ENCODE peak calls at places on chromosome 18, in four cellular contexts. D, P, R and C are unnamed samples. For H3K9me3, the result is how much of the 10 kb centered on the place peaks cover.

GRCh38 chr18:61466736-61467135 is 133.5 kb downstream of the CDH20 start:
- DNase-seq in D (no peak), P (no peak), R (no peak), C (no peak)

GRCh38 chr18:79388043-79388442 is 7.7 kb upstream of the NFATC1 start:
- DNase-seq in D (no peak), P (no peak), R (no peak), C (no peak)

GRCh38 chr18:45650321-45650720 is 35.0 kb downstream of the SLC14A2 start:
- DNase-seq in D (no peak), P (no peak), R (no peak), C (no peak)

GRCh38 chr18:30971338-30971956 is 71.1 kb downstream of the DSC3 start:
- DNase-seq in D (peak), P (peak), R (no peak), C (no peak)

GRCh38 chr18:11019295-11019694 is 130.1 kb downstream of the PIEZO2 start:
- DNase-seq in D (no peak), P (no peak), R (no peak), C (no peak)

GRCh38 chr18:45684341-45685115 is 39.5 kb upstream of the SLC14A1 start:
- DNase-seq in D (no peak), P (no peak), R (no peak), C (no peak)

GRCh38 chr18:48607049-48607984 is 68.5 kb downstream of the CTIF start:
- DNase-seq in D (no peak), P (no peak), R (peak), C (no peak)

GRCh38 chr18:12742453-12742852 is 39.6 kb downstream of the PSMG2 start:
- DNase-seq in D (no peak), P (peak), R (peak), C (no peak)

GRCh38 chr18:54958711-54959625 is at the start of gene CCDC68:
- DNase-seq in D (peak), P (peak), R (no peak), C (no peak)

GRCh38 chr18:22983175-22983574 is 50.0 kb downstream of the RBBP8 start:
- DNase-seq in D (peak), P (peak), R (peak), C (no peak)

GRCh38 chr18:21218862-21219261 is 23.2 kb upstream of the GREB1L start:
- DNase-seq in D (no peak), P (no peak), R (no peak), C (no peak)

GRCh38 chr18:78721281-78721949 is 258.2 kb upstream of the SALL3 start:
- DNase-seq in D (no peak), P (no peak), R (no peak), C (no peak)

GRCh38 chr18:63907649-63908048 is at the start of gene SERPINB10:
- DNase-seq in D (no peak), P (no peak), R (no peak), C (no peak)

GRCh38 chr18:28357785-28358401 is 181.0 kb upstream of the CDH2 start:
- DNase-seq in D (no peak), P (peak), R (no peak), C (peak)

GRCh38 chr18:11149441-11150270 is at the start of gene PIEZO2:
- DNase-seq in D (peak), P (no peak), R (no peak), C (peak)

GRCh38 chr18:43893001-43893637 is 615.8 kb upstream of the SYT4 start:
- DNase-seq in D (no peak), P (peak), R (peak), C (no peak)

GRCh38 chr18:48874233-48874632 is 76.5 kb downstream of the SMAD7 start:
- DNase-seq in D (no peak), P (no peak), R (no peak), C (no peak)

GRCh38 chr18:79911871-79912270 is 39.6 kb downstream of the SLC66A2 start:
- DNase-seq in D (no peak), P (no peak), R (no peak), C (no peak)

GRCh38 chr18:45155526-45155925 is 459.8 kb upstream of the SLC14A2 start:
- DNase-seq in D (no peak), P (peak), R (no peak), C (no peak)

GRCh38 chr18:68549257-68549871 is 165.5 kb downstream of the TMX3 start:
- DNase-seq in D (no peak), P (peak), R (peak), C (no peak)

GRCh38 chr18:47262397-47263196 is 11.1 kb upstream of the SKOR2 start:
- DNase-seq in D (no peak), P (no peak), R (no peak), C (no peak)

GRCh38 chr18:51012441-51012840 is 17.6 kb upstream of the SMAD4 start:
- DNase-seq in D (no peak), P (no peak), R (no peak), C (no peak)

GRCh38 chr18:62999392-62999791 is 284.1 kb downstream of the PHLPP1 start:
- DNase-seq in D (no peak), P (peak), R (no peak), C (no peak)

GRCh38 chr18:63319383-63320040 is at the start of gene BCL2:
- DNase-seq in D (no peak), P (peak), R (no peak), C (peak)

GRCh38 chr18:50297621-50298442 is 10.3 kb upstream of the CXXC1 start:
- DNase-seq in D (no peak), P (no peak), R (no peak), C (peak)

GRCh38 chr18:38575648-38576047 is 1010.0 kb upstream of the CELF4 start:
- DNase-seq in D (no peak), P (no peak), R (no peak), C (no peak)

GRCh38 chr18:33560686-33561370 is 17.2 kb upstream of the ASXL3 start:
- DNase-seq in D (no peak), P (no peak), R (no peak), C (peak)

GRCh38 chr18:48123324-48123723 is 192.9 kb upstream of the SMAD2 start:
- DNase-seq in D (no peak), P (no peak), R (no peak), C (no peak)

GRCh38 chr18:11310476-11311086 is 161.2 kb upstream of the PIEZO2 start:
- DNase-seq in D (peak), P (peak), R (no peak), C (peak)

GRCh38 chr18:36758001-36758400 is 70.8 kb downstream of the TPGS2 start:
- DNase-seq in D (no peak), P (no peak), R (no peak), C (no peak)

GRCh38 chr18:79784071-79784913 is 13.4 kb upstream of the KCNG2 start:
- DNase-seq in D (no peak), P (no peak), R (no peak), C (no peak)

GRCh38 chr18:9619545-9619944 is 5.2 kb upstream of the PPP4R1 start:
- DNase-seq in D (no peak), P (peak), R (peak), C (no peak)

GRCh38 chr18:24231773-24232735 is 93.2 kb downstream of the CABYR start:
- DNase-seq in D (no peak), P (peak), R (no peak), C (no peak)
- H3K27ac ChIP-seq in D (no peak), P (peak), R (no peak), C (no peak)

DNA sequence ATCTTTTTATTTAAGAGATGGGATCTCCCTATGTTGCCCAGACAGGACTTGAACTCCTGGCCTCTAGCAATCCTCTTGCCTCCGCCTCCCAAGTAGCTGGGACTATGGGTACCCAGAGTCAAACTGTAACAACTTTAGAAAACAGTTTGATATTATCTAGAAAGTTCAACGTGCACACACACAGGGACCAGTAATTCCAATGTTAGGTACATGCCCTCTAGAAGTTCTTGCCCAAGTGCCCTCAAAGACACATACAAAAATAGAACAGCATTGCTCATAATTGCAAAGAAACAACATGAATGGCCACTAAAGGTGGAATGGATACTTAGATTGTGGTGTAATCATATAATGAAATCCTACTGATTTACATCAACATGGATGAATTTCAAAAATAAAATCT is 12.6 kb upstream of the LPIN2 start:
- DNase-seq in D (no peak), P (no peak), R (no peak), C (no peak)
- TF ChIP-seq CTCF in D (no peak), P (no peak), R (no peak), C (no peak)

GRCh38 chr18:76953186-76953982 is 131.0 kb downstream of the ZNF236 start:
- DNase-seq in D (no peak), P (no peak), R (no peak), C (no peak)

GRCh38 chr18:76951600-76952247 is 129.4 kb downstream of the ZNF236 start:
- DNase-seq in D (no peak), P (no peak), R (no peak), C (no peak)

GRCh38 chr18:76943542-76944339 is 121.4 kb downstream of the ZNF236 start:
- DNase-seq in D (no peak), P (no peak), R (peak), C (no peak)

GRCh38 chr18:76952747-76953146 is 130.4 kb downstream of the ZNF236 start:
- DNase-seq in D (no peak), P (no peak), R (no peak), C (no peak)

DNA sequence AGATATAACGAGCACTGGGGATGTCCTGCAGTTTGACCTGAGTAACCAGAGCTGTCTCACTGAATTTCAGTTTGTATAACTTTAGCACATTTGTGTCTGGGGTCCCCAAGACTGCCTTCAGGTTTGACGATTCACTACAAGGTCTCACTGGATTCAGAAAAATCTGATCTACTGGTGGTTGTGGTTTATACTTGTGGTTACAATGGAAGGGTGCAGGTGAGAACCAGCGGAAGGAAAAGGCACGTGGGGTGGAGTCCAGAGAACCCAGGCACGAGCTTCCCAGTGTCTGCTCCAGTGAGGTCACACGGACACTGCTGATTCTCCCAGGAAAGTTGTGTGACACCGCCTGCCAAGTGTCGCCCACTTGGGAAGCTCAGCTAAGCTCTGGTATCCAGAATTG is 126.0 kb downstream of the ZNF236 start:
- DNase-seq in D (no peak), P (no peak), R (no peak), C (no peak)
- H3K9me3 ChIP-seq in D (under half), P (under half), R (under half), C (under half)

GRCh38 chr18:72847771-72848170 is 20.0 kb downstream of the NETO1 start:
- DNase-seq in D (no peak), P (no peak), R (no peak), C (no peak)

GRCh38 chr18:72843743-72844142 is 24.0 kb downstream of the NETO1 start:
- DNase-seq in D (no peak), P (no peak), R (no peak), C (no peak)

GRCh38 chr18:72849671-72850070 is 18.1 kb downstream of the NETO1 start:
- DNase-seq in D (no peak), P (peak), R (no peak), C (no peak)

GRCh38 chr18:72848534-72849237 is 19.1 kb downstream of the NETO1 start:
- DNase-seq in D (no peak), P (peak), R (no peak), C (no peak)

GRCh38 chr18:72847134-72847533 is 20.7 kb downstream of the NETO1 start:
- DNase-seq in D (no peak), P (peak), R (no peak), C (no peak)
- H3K27ac ChIP-seq in D (no peak), P (peak), R (no peak), C (no peak)

DNA sequence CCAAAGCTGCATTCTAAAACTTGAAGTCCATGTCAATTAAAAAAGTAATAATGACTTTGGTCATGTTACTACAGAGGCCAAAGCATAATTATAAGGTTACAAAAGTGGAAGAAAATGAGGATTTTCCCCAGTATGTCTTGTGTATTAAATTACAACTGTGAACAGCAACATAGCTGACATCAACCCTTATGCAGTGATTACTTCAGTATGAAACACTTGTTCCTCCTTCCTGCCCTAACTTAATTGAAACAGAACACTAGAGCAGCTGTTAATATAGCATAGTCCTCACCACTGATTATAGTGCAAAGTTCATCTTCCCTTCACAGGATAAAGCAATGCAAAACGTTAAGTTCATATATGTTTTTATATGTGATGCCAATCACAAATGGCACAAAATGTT is 29.9 kb downstream of the EPB41L3 start:
- DNase-seq in D (no peak), P (no peak), R (no peak), C (no peak)
- TF ChIP-seq CTCF in D (no peak), P (no peak), R (no peak), C (no peak)

GRCh38 chr18:6001867-6002266 is 106.5 kb upstream of the TMEM200C start:
- DNase-seq in D (no peak), P (no peak), R (no peak), C (no peak)

GRCh38 chr18:6004119-6004518 is 108.8 kb upstream of the TMEM200C start:
- DNase-seq in D (no peak), P (no peak), R (no peak), C (no peak)

GRCh38 chr18:6009751-6010150 is 114.4 kb upstream of the TMEM200C start:
- DNase-seq in D (no peak), P (peak), R (no peak), C (no peak)

GRCh38 chr18:6010284-6010683 is 115.0 kb upstream of the TMEM200C start:
- DNase-seq in D (no peak), P (peak), R (no peak), C (no peak)

GRCh38 chr18:6004683-6005082 is 109.4 kb upstream of the TMEM200C start:
- DNase-seq in D (no peak), P (no peak), R (no peak), C (no peak)
- H3K9me3 ChIP-seq in D (under half), P (under half), R (under half), C (under half)

GRCh38 chr18:59582395-59582794 is 114.8 kb downstream of the CCBE1 start:
- DNase-seq in D (no peak), P (no peak), R (no peak), C (no peak)
- H3K27ac ChIP-seq in D (no peak), P (no peak), R (no peak), C (no peak)

GRCh38 chr18:58135806-58136331 is 91.8 kb downstream of the NEDD4L start:
- DNase-seq in D (peak), P (peak), R (peak), C (peak)
- TF ChIP-seq CTCF in D (peak), P (peak), R (peak), C (peak)

GRCh38 chr18:72584787-72585186 is 40.6 kb upstream of the CBLN2 start:
- DNase-seq in D (no peak), P (no peak), R (no peak), C (no peak)
- H3K9me3 ChIP-seq in D (under half), P (under half), R (under half), C (under half)